ENCODE peak calls at places on chromosomes 13 and 19, in nine cellular contexts. One of them, this sample, is unnamed.

GRCh38 chr19:14677464-14677863 is 2.8 kb upstream of the ADGRE3 start:
- DNase-seq in brain microvascular endothelial cell: no peak
- DNase-seq in RWPE1: no peak
- DNase-seq in omental fat pad: no peak
- DNase-seq in AG09309: no peak
- DNase-seq in mucosa of descending colon: no peak
- DNase-seq in CD4-positive, alpha-beta T cell: no peak
- DNase-seq in HFFc6: no peak
- DNase-seq in pancreas: no peak
- DNase-seq in this sample: no peak

GRCh38 chr19:9061879-9062278 is 25.0 kb upstream of the OR1M1 start:
- DNase-seq in brain microvascular endothelial cell: no peak
- DNase-seq in RWPE1: no peak
- DNase-seq in omental fat pad: no peak
- DNase-seq in AG09309: no peak
- DNase-seq in mucosa of descending colon: no peak
- DNase-seq in CD4-positive, alpha-beta T cell: no peak
- DNase-seq in HFFc6: no peak
- DNase-seq in pancreas: no peak
- DNase-seq in this sample: no peak

GRCh38 chr19:53898680-53899341 is 10.3 kb upstream of the CACNG7 start:
- DNase-seq in brain microvascular endothelial cell: no peak
- DNase-seq in RWPE1: peak; percentile 53
- DNase-seq in omental fat pad: no peak
- DNase-seq in AG09309: no peak
- DNase-seq in mucosa of descending colon: no peak
- DNase-seq in CD4-positive, alpha-beta T cell: no peak
- DNase-seq in HFFc6: no peak
- DNase-seq in pancreas: no peak
- DNase-seq in this sample: no peak

GRCh38 chr19:20664917-20665781 is 3.8 kb upstream of the ZNF626 start:
- DNase-seq in brain microvascular endothelial cell: no peak
- DNase-seq in RWPE1: no peak
- DNase-seq in omental fat pad: no peak
- DNase-seq in AG09309: no peak
- DNase-seq in mucosa of descending colon: no peak
- DNase-seq in CD4-positive, alpha-beta T cell: no peak
- DNase-seq in HFFc6: no peak
- DNase-seq in pancreas: no peak
- DNase-seq in this sample: peak; percentile 4

GRCh38 chr13:111117289-111117688 is 2.2 kb downstream of the ARHGEF7 start:
- DNase-seq in brain microvascular endothelial cell: no peak
- DNase-seq in RWPE1: no peak
- DNase-seq in omental fat pad: no peak
- DNase-seq in AG09309: no peak
- DNase-seq in mucosa of descending colon: no peak
- DNase-seq in CD4-positive, alpha-beta T cell: no peak
- DNase-seq in HFFc6: no peak
- DNase-seq in pancreas: no peak
- DNase-seq in this sample: no peak

GRCh38 chr19:823565-824121 is 1.9 kb upstream of the PLPPR3 start:
- DNase-seq in brain microvascular endothelial cell: no peak
- DNase-seq in RWPE1: no peak
- DNase-seq in omental fat pad: no peak
- DNase-seq in AG09309: no peak
- DNase-seq in mucosa of descending colon: peak; percentile 37
- DNase-seq in CD4-positive, alpha-beta T cell: no peak
- DNase-seq in HFFc6: no peak
- DNase-seq in pancreas: no peak
- DNase-seq in this sample: peak; percentile 83

GRCh38 chr13:20769834-20770233 is 3.9 kb downstream of the EEF1AKMT1 start:
- DNase-seq in brain microvascular endothelial cell: no peak
- DNase-seq in RWPE1: no peak
- DNase-seq in omental fat pad: no peak
- DNase-seq in AG09309: no peak
- DNase-seq in mucosa of descending colon: no peak
- DNase-seq in CD4-positive, alpha-beta T cell: no peak
- DNase-seq in HFFc6: no peak
- DNase-seq in pancreas: no peak
- DNase-seq in this sample: no peak

GRCh38 chr13:47337781-47338507 is 441.1 kb upstream of the HTR2A start:
- DNase-seq in brain microvascular endothelial cell: peak; percentile 96
- DNase-seq in RWPE1: no peak
- DNase-seq in omental fat pad: no peak
- DNase-seq in AG09309: peak; percentile 49
- DNase-seq in mucosa of descending colon: no peak
- DNase-seq in CD4-positive, alpha-beta T cell: no peak
- DNase-seq in HFFc6: peak; percentile 29
- DNase-seq in pancreas: no peak
- DNase-seq in this sample: no peak

GRCh38 chr13:46595136-46595917 is 42.4 kb downstream of the LRCH1 start:
- DNase-seq in brain microvascular endothelial cell: no peak
- DNase-seq in RWPE1: peak; percentile 70
- DNase-seq in omental fat pad: no peak
- DNase-seq in AG09309: no peak
- DNase-seq in mucosa of descending colon: no peak
- DNase-seq in CD4-positive, alpha-beta T cell: no peak
- DNase-seq in HFFc6: peak; percentile 46
- DNase-seq in pancreas: no peak
- DNase-seq in this sample: peak; percentile 40

GRCh38 chr19:12706332-12706718 is 9.9 kb upstream of the FBXW9 start:
- DNase-seq in brain microvascular endothelial cell: no peak
- DNase-seq in RWPE1: no peak
- DNase-seq in omental fat pad: no peak
- DNase-seq in AG09309: no peak
- DNase-seq in mucosa of descending colon: no peak
- DNase-seq in CD4-positive, alpha-beta T cell: no peak
- DNase-seq in HFFc6: no peak
- DNase-seq in pancreas: no peak
- DNase-seq in this sample: no peak

DNA sequence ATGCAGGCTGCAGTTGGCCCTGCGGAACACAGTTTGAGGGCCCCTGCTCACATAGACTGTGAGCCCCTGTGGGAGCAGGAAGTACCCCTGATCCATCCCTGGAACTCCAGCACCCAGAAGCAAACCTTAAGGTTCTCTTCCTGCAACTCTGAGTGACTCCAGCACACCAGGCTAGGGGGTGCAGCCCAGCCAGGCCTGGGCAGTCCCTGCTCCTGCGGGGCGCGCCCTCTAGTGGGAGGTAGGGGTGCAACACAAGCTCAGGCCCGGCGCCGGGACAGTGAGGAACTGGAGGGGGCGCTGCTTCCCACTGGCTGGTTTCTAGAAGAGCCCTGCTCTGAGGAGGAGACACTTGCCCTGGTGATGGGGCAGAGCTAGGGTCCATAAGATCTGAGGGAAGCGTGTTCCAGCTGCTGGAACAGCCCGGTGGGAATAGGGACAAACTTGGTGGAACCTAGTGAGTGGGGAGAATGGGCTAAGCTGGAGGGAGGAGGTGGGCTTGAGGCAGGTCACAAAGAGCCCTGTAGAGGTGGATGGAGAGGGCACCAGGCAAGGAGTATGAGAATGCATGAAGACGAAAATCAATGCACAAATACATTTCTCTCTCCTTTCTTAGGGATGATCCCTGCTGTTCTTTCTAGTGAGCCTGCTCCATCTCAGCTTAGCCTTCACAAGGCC is 5.0 kb downstream of the ZSCAN5A start:
- DNase-seq in brain microvascular endothelial cell: peak; percentile 36
- DNase-seq in RWPE1: peak; percentile 53
- DNase-seq in omental fat pad: no peak
- DNase-seq in AG09309: no peak
- DNase-seq in mucosa of descending colon: peak; percentile 57
- DNase-seq in CD4-positive, alpha-beta T cell: peak; percentile 7
- DNase-seq in HFFc6: peak; percentile 28
- DNase-seq in pancreas: no peak
- DNase-seq in this sample: peak; percentile 73
- TF ChIP-seq CTCF in brain microvascular endothelial cell: peak; percentile 94
- TF ChIP-seq CTCF in RWPE1: peak; percentile 83
- TF ChIP-seq CTCF in omental fat pad: no peak
- TF ChIP-seq CTCF in AG09309: peak; percentile 85
- TF ChIP-seq CTCF in mucosa of descending colon: peak; percentile 68
- TF ChIP-seq CTCF in CD4-positive, alpha-beta T cell: peak; percentile 54
- TF ChIP-seq CTCF in HFFc6: peak; percentile 91
- TF ChIP-seq CTCF in pancreas: peak; percentile 41
- TF ChIP-seq CTCF in this sample: peak; percentile 95

GRCh38 chr13:99980201-99981114 is 1.1 kb upstream of the ZIC2 start:
- DNase-seq in brain microvascular endothelial cell: peak; percentile 70
- DNase-seq in RWPE1: peak; percentile 53
- DNase-seq in omental fat pad: no peak
- DNase-seq in AG09309: no peak
- DNase-seq in mucosa of descending colon: peak; percentile 78
- DNase-seq in CD4-positive, alpha-beta T cell: peak; percentile 38
- DNase-seq in HFFc6: peak; percentile 55
- DNase-seq in pancreas: peak; percentile 66
- DNase-seq in this sample: peak; percentile 96

GRCh38 chr13:99981115-99982020 is at the start of gene ZIC2:
- DNase-seq in brain microvascular endothelial cell: peak; percentile 71
- DNase-seq in RWPE1: no peak
- DNase-seq in omental fat pad: no peak
- DNase-seq in AG09309: no peak
- DNase-seq in mucosa of descending colon: no peak
- DNase-seq in CD4-positive, alpha-beta T cell: no peak
- DNase-seq in HFFc6: peak; percentile 11
- DNase-seq in pancreas: no peak
- DNase-seq in this sample: peak; percentile 96

GRCh38 chr13:99982741-99983400 is 1.3 kb downstream of the ZIC2 start:
- DNase-seq in brain microvascular endothelial cell: no peak
- DNase-seq in RWPE1: no peak
- DNase-seq in omental fat pad: no peak
- DNase-seq in AG09309: no peak
- DNase-seq in mucosa of descending colon: no peak
- DNase-seq in CD4-positive, alpha-beta T cell: no peak
- DNase-seq in HFFc6: no peak
- DNase-seq in pancreas: no peak
- DNase-seq in this sample: no peak

GRCh38 chr13:99983401-99984133 is 2.0 kb downstream of the ZIC2 start:
- DNase-seq in brain microvascular endothelial cell: no peak
- DNase-seq in RWPE1: no peak
- DNase-seq in omental fat pad: no peak
- DNase-seq in AG09309: no peak
- DNase-seq in mucosa of descending colon: no peak
- DNase-seq in CD4-positive, alpha-beta T cell: no peak
- DNase-seq in HFFc6: no peak
- DNase-seq in pancreas: no peak
- DNase-seq in this sample: peak; percentile 87

GRCh38 chr13:99982021-99982740 is 597 bp downstream of the ZIC2 start:
- DNase-seq in brain microvascular endothelial cell: no peak
- DNase-seq in RWPE1: no peak
- DNase-seq in omental fat pad: no peak
- DNase-seq in AG09309: no peak
- DNase-seq in mucosa of descending colon: no peak
- DNase-seq in CD4-positive, alpha-beta T cell: no peak
- DNase-seq in HFFc6: no peak
- DNase-seq in pancreas: no peak
- DNase-seq in this sample: peak; percentile 71
- TF ChIP-seq CTCF in brain microvascular endothelial cell: no peak
- TF ChIP-seq CTCF in RWPE1: no peak
- TF ChIP-seq CTCF in omental fat pad: no peak
- TF ChIP-seq CTCF in AG09309: no peak
- TF ChIP-seq CTCF in mucosa of descending colon: no peak
- TF ChIP-seq CTCF in CD4-positive, alpha-beta T cell: no peak
- TF ChIP-seq CTCF in HFFc6: no peak
- TF ChIP-seq CTCF in pancreas: no peak
- TF ChIP-seq CTCF in this sample: no peak

DNA sequence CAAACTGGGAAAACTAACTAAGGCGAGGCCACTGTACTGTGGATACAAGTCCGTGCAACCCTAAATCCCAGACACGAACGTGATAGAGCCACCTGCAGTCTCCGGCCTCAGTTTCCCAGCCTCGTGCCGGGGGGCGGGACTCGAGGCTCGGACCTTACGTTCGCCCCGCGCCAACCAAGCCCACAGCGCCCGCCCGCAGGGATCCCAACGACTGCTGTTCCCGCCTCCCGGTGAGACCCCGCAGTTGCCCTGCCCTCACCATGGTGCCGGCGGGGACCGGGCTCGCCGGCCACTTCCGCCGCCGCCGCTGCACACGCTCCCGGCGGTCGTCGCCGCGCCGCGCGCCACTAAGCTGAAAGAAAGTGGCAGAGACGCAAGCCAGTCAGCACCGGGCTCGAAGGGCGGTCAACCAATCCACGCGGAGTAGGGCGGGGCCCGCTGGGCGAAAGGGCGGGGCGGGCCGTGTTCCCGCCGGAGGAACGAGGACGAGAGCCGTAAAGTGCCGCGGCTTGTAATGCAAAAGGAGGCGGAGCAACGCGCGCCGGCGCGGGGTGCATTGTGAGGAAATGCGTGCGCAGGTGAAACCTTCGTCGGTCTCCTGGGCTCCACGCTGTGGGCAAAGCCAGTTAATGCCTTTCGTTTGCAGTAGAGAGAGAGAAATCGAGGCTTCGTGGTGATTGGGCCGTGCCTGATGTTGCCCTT is at the start of gene LSM4:
- DNase-seq in brain microvascular endothelial cell: peak; percentile 96
- DNase-seq in RWPE1: peak; percentile 99
- DNase-seq in omental fat pad: peak; percentile 96
- DNase-seq in AG09309: peak; percentile 71
- DNase-seq in mucosa of descending colon: peak; percentile 99
- DNase-seq in CD4-positive, alpha-beta T cell: peak; percentile 99
- DNase-seq in HFFc6: peak; percentile 96
- DNase-seq in pancreas: peak; percentile 98
- DNase-seq in this sample: peak; percentile 98
- TF ChIP-seq CTCF in brain microvascular endothelial cell: peak; percentile 56
- TF ChIP-seq CTCF in RWPE1: peak; percentile 51
- TF ChIP-seq CTCF in omental fat pad: no peak
- TF ChIP-seq CTCF in AG09309: peak; percentile 37
- TF ChIP-seq CTCF in mucosa of descending colon: peak; percentile 1
- TF ChIP-seq CTCF in CD4-positive, alpha-beta T cell: peak; percentile 73
- TF ChIP-seq CTCF in HFFc6: no peak
- TF ChIP-seq CTCF in pancreas: no peak
- TF ChIP-seq CTCF in this sample: peak; percentile 35

GRCh38 chr19:45927565-45928261 is 13.1 kb upstream of the NANOS2 start:
- DNase-seq in brain microvascular endothelial cell: peak; percentile 84
- DNase-seq in RWPE1: peak; percentile 99
- DNase-seq in omental fat pad: peak; percentile 97
- DNase-seq in AG09309: peak; percentile 37
- DNase-seq in mucosa of descending colon: peak; percentile 97
- DNase-seq in CD4-positive, alpha-beta T cell: peak; percentile 82
- DNase-seq in HFFc6: peak; percentile 78
- DNase-seq in pancreas: peak; percentile 90
- DNase-seq in this sample: peak; percentile 98

GRCh38 chr19:45929247-45929646 is 14.7 kb upstream of the NANOS2 start:
- DNase-seq in brain microvascular endothelial cell: no peak
- DNase-seq in RWPE1: no peak
- DNase-seq in omental fat pad: no peak
- DNase-seq in AG09309: no peak
- DNase-seq in mucosa of descending colon: no peak
- DNase-seq in CD4-positive, alpha-beta T cell: no peak
- DNase-seq in HFFc6: no peak
- DNase-seq in pancreas: no peak
- DNase-seq in this sample: no peak

GRCh38 chr19:45933759-45934158 is 19.2 kb upstream of the NANOS2 start:
- DNase-seq in brain microvascular endothelial cell: no peak
- DNase-seq in RWPE1: no peak
- DNase-seq in omental fat pad: no peak
- DNase-seq in AG09309: no peak
- DNase-seq in mucosa of descending colon: no peak
- DNase-seq in CD4-positive, alpha-beta T cell: no peak
- DNase-seq in HFFc6: no peak
- DNase-seq in pancreas: no peak
- DNase-seq in this sample: no peak

GRCh38 chr19:45934551-45935230 is 20.1 kb upstream of the NANOS2 start:
- DNase-seq in brain microvascular endothelial cell: no peak
- DNase-seq in RWPE1: no peak
- DNase-seq in omental fat pad: no peak
- DNase-seq in AG09309: no peak
- DNase-seq in mucosa of descending colon: no peak
- DNase-seq in CD4-positive, alpha-beta T cell: no peak
- DNase-seq in HFFc6: no peak
- DNase-seq in pancreas: no peak
- DNase-seq in this sample: no peak

GRCh38 chr19:45931055-45931454 is 16.5 kb upstream of the NANOS2 start:
- DNase-seq in brain microvascular endothelial cell: no peak
- DNase-seq in RWPE1: no peak
- DNase-seq in omental fat pad: no peak
- DNase-seq in AG09309: no peak
- DNase-seq in mucosa of descending colon: no peak
- DNase-seq in CD4-positive, alpha-beta T cell: no peak
- DNase-seq in HFFc6: no peak
- DNase-seq in pancreas: no peak
- DNase-seq in this sample: no peak
- TF ChIP-seq CTCF in brain microvascular endothelial cell: no peak
- TF ChIP-seq CTCF in RWPE1: no peak
- TF ChIP-seq CTCF in omental fat pad: no peak
- TF ChIP-seq CTCF in AG09309: no peak
- TF ChIP-seq CTCF in mucosa of descending colon: no peak
- TF ChIP-seq CTCF in CD4-positive, alpha-beta T cell: no peak
- TF ChIP-seq CTCF in HFFc6: no peak
- TF ChIP-seq CTCF in pancreas: no peak
- TF ChIP-seq CTCF in this sample: no peak

This sample was measured in NB4.